ENCODE peak calls at places on chromosomes 2 and 18, in nine cellular contexts. One of them, this sample, is unnamed.

GRCh38 chr18:35344736-35345459 is 678 bp upstream of the ZNF24 start:
- DNase-seq in brain microvascular endothelial cell: no peak
- DNase-seq in endothelial cell: no peak
- DNase-seq in AG09319: no peak
- DNase-seq in MM.1S: no peak
- DNase-seq in GM12864: no peak
- DNase-seq in ovary: peak; percentile 39
- DNase-seq in endothelial cell of umbilical vein: no peak
- DNase-seq in glutamatergic neuron: no peak
- DNase-seq in this sample: peak; percentile 5

GRCh38 chr2:61898810-61899209 is 6.7 kb upstream of the COMMD1 start:
- DNase-seq in brain microvascular endothelial cell: peak; percentile 22
- DNase-seq in endothelial cell: no peak
- DNase-seq in AG09319: no peak
- DNase-seq in MM.1S: peak; percentile 44
- DNase-seq in GM12864: no peak
- DNase-seq in ovary: no peak
- DNase-seq in endothelial cell of umbilical vein: peak; percentile 30
- DNase-seq in glutamatergic neuron: no peak
- DNase-seq in this sample: no peak

GRCh38 chr2:229586746-229587705 is 127.3 kb downstream of the DNER start:
- DNase-seq in brain microvascular endothelial cell: peak; percentile 81
- DNase-seq in endothelial cell: peak; percentile 86
- DNase-seq in AG09319: peak; percentile 53
- DNase-seq in MM.1S: peak; percentile 43
- DNase-seq in GM12864: peak; percentile 5
- DNase-seq in ovary: peak; percentile 88
- DNase-seq in endothelial cell of umbilical vein: peak; percentile 53
- DNase-seq in glutamatergic neuron: peak; percentile 88
- DNase-seq in this sample: peak; percentile 57

GRCh38 chr2:238053195-238053776 is 7.5 kb upstream of the SCLY start:
- DNase-seq in brain microvascular endothelial cell: no peak
- DNase-seq in endothelial cell: no peak
- DNase-seq in AG09319: no peak
- DNase-seq in MM.1S: no peak
- DNase-seq in GM12864: no peak
- DNase-seq in ovary: no peak
- DNase-seq in endothelial cell of umbilical vein: no peak
- DNase-seq in glutamatergic neuron: no peak
- DNase-seq in this sample: no peak

GRCh38 chr2:35125278-35125677 is 1230.3 kb upstream of the CRIM1 start:
- DNase-seq in brain microvascular endothelial cell: no peak
- DNase-seq in endothelial cell: no peak
- DNase-seq in AG09319: no peak
- DNase-seq in MM.1S: no peak
- DNase-seq in GM12864: no peak
- DNase-seq in ovary: no peak
- DNase-seq in endothelial cell of umbilical vein: no peak
- DNase-seq in glutamatergic neuron: no peak
- DNase-seq in this sample: no peak

GRCh38 chr2:134246154-134246874 is 7.6 kb upstream of the MGAT5 start:
- DNase-seq in brain microvascular endothelial cell: no peak
- DNase-seq in endothelial cell: no peak
- DNase-seq in AG09319: no peak
- DNase-seq in MM.1S: no peak
- DNase-seq in GM12864: no peak
- DNase-seq in ovary: no peak
- DNase-seq in endothelial cell of umbilical vein: no peak
- DNase-seq in glutamatergic neuron: no peak
- DNase-seq in this sample: no peak

GRCh38 chr2:180979935-180980184 is 545 bp upstream of the UBE2E3 start:
- DNase-seq in brain microvascular endothelial cell: peak; percentile 3
- DNase-seq in endothelial cell: no peak
- DNase-seq in AG09319: no peak
- DNase-seq in MM.1S: no peak
- DNase-seq in GM12864: no peak
- DNase-seq in ovary: no peak
- DNase-seq in endothelial cell of umbilical vein: no peak
- DNase-seq in glutamatergic neuron: no peak
- DNase-seq in this sample: no peak

GRCh38 chr2:96987264-96987909 is 1.0 kb upstream of the FAM178B start:
- DNase-seq in brain microvascular endothelial cell: no peak
- DNase-seq in endothelial cell: no peak
- DNase-seq in AG09319: no peak
- DNase-seq in MM.1S: no peak
- DNase-seq in GM12864: no peak
- DNase-seq in ovary: no peak
- DNase-seq in endothelial cell of umbilical vein: no peak
- DNase-seq in glutamatergic neuron: no peak
- DNase-seq in this sample: peak; percentile 18

GRCh38 chr18:35390956-35391695 is 14.0 kb upstream of the ZNF396 start:
- DNase-seq in brain microvascular endothelial cell: no peak
- DNase-seq in endothelial cell: no peak
- DNase-seq in AG09319: no peak
- DNase-seq in MM.1S: no peak
- DNase-seq in GM12864: no peak
- DNase-seq in ovary: no peak
- DNase-seq in endothelial cell of umbilical vein: no peak
- DNase-seq in glutamatergic neuron: no peak
- DNase-seq in this sample: no peak

GRCh38 chr18:11996190-11996754 is 15.0 kb downstream of the IMPA2 start:
- DNase-seq in brain microvascular endothelial cell: no peak
- DNase-seq in endothelial cell: no peak
- DNase-seq in AG09319: no peak
- DNase-seq in MM.1S: no peak
- DNase-seq in GM12864: no peak
- DNase-seq in ovary: no peak
- DNase-seq in endothelial cell of umbilical vein: no peak
- DNase-seq in glutamatergic neuron: no peak
- DNase-seq in this sample: no peak

GRCh38 chr2:173544621-173545363 is 190.1 kb downstream of the CDCA7 start:
- DNase-seq in brain microvascular endothelial cell: no peak
- DNase-seq in endothelial cell: no peak
- DNase-seq in AG09319: no peak
- DNase-seq in MM.1S: no peak
- DNase-seq in GM12864: no peak
- DNase-seq in ovary: no peak
- DNase-seq in endothelial cell of umbilical vein: no peak
- DNase-seq in glutamatergic neuron: no peak
- DNase-seq in this sample: no peak

GRCh38 chr2:43748333-43748732 is 25.5 kb upstream of the DYNC2LI1 start:
- DNase-seq in brain microvascular endothelial cell: no peak
- DNase-seq in endothelial cell: no peak
- DNase-seq in AG09319: no peak
- DNase-seq in MM.1S: no peak
- DNase-seq in GM12864: no peak
- DNase-seq in ovary: no peak
- DNase-seq in endothelial cell of umbilical vein: no peak
- DNase-seq in glutamatergic neuron: no peak
- DNase-seq in this sample: no peak

GRCh38 chr2:179898873-179899272 is 37.5 kb upstream of the ZNF385B start:
- DNase-seq in brain microvascular endothelial cell: peak; percentile 39
- DNase-seq in endothelial cell: peak; percentile 67
- DNase-seq in AG09319: no peak
- DNase-seq in MM.1S: peak; percentile 78
- DNase-seq in GM12864: no peak
- DNase-seq in ovary: no peak
- DNase-seq in endothelial cell of umbilical vein: peak; percentile 28
- DNase-seq in glutamatergic neuron: peak; percentile 47
- DNase-seq in this sample: no peak

GRCh38 chr2:127655209-127656073 is 9.5 kb downstream of the GPR17 start:
- DNase-seq in brain microvascular endothelial cell: no peak
- DNase-seq in endothelial cell: no peak
- DNase-seq in AG09319: no peak
- DNase-seq in MM.1S: no peak
- DNase-seq in GM12864: no peak
- DNase-seq in ovary: no peak
- DNase-seq in endothelial cell of umbilical vein: no peak
- DNase-seq in glutamatergic neuron: no peak
- DNase-seq in this sample: no peak

GRCh38 chr2:199485732-199486335 is 28.1 kb upstream of the SATB2 start:
- DNase-seq in brain microvascular endothelial cell: peak; percentile 56
- DNase-seq in endothelial cell: peak; percentile 79
- DNase-seq in AG09319: peak; percentile 20
- DNase-seq in MM.1S: peak; percentile 53
- DNase-seq in GM12864: no peak
- DNase-seq in ovary: peak; percentile 34
- DNase-seq in endothelial cell of umbilical vein: peak; percentile 43
- DNase-seq in glutamatergic neuron: peak; percentile 83
- DNase-seq in this sample: peak; percentile 49

GRCh38 chr2:199484927-199485326 is 27.2 kb upstream of the SATB2 start:
- DNase-seq in brain microvascular endothelial cell: no peak
- DNase-seq in endothelial cell: no peak
- DNase-seq in AG09319: no peak
- DNase-seq in MM.1S: no peak
- DNase-seq in GM12864: no peak
- DNase-seq in ovary: no peak
- DNase-seq in endothelial cell of umbilical vein: no peak
- DNase-seq in glutamatergic neuron: peak; percentile 27
- DNase-seq in this sample: no peak

GRCh38 chr2:199488772-199489400 is 31.1 kb upstream of the SATB2 start:
- DNase-seq in brain microvascular endothelial cell: peak; percentile 61
- DNase-seq in endothelial cell: peak; percentile 83
- DNase-seq in AG09319: no peak
- DNase-seq in MM.1S: peak; percentile 46
- DNase-seq in GM12864: no peak
- DNase-seq in ovary: peak; percentile 23
- DNase-seq in endothelial cell of umbilical vein: peak; percentile 61
- DNase-seq in glutamatergic neuron: peak; percentile 75
- DNase-seq in this sample: peak; percentile 65

GRCh38 chr2:199495147-199495546 is 37.4 kb upstream of the SATB2 start:
- DNase-seq in brain microvascular endothelial cell: no peak
- DNase-seq in endothelial cell: no peak
- DNase-seq in AG09319: no peak
- DNase-seq in MM.1S: no peak
- DNase-seq in GM12864: no peak
- DNase-seq in ovary: no peak
- DNase-seq in endothelial cell of umbilical vein: no peak
- DNase-seq in glutamatergic neuron: no peak
- DNase-seq in this sample: no peak

GRCh38 chr2:199490049-199490448 is 32.3 kb upstream of the SATB2 start:
- DNase-seq in brain microvascular endothelial cell: no peak
- DNase-seq in endothelial cell: no peak
- DNase-seq in AG09319: no peak
- DNase-seq in MM.1S: no peak
- DNase-seq in GM12864: no peak
- DNase-seq in ovary: no peak
- DNase-seq in endothelial cell of umbilical vein: no peak
- DNase-seq in glutamatergic neuron: no peak
- DNase-seq in this sample: no peak
- TF ChIP-seq CTCF in brain microvascular endothelial cell: no peak
- TF ChIP-seq CTCF in endothelial cell: no peak
- TF ChIP-seq CTCF in AG09319: no peak
- TF ChIP-seq CTCF in MM.1S: no peak
- TF ChIP-seq CTCF in GM12864: no peak
- TF ChIP-seq CTCF in ovary: no peak
- TF ChIP-seq CTCF in endothelial cell of umbilical vein: no peak
- TF ChIP-seq CTCF in glutamatergic neuron: no peak
- TF ChIP-seq CTCF in this sample: no peak

GRCh38 chr2:71806432-71806831 is 341.2 kb downstream of the CYP26B1 start:
- DNase-seq in brain microvascular endothelial cell: no peak
- DNase-seq in endothelial cell: no peak
- DNase-seq in AG09319: no peak
- DNase-seq in MM.1S: no peak
- DNase-seq in GM12864: no peak
- DNase-seq in ovary: no peak
- DNase-seq in endothelial cell of umbilical vein: no peak
- DNase-seq in glutamatergic neuron: no peak
- DNase-seq in this sample: no peak

GRCh38 chr2:71802556-71802955 is 345.1 kb downstream of the CYP26B1 start:
- DNase-seq in brain microvascular endothelial cell: no peak
- DNase-seq in endothelial cell: no peak
- DNase-seq in AG09319: no peak
- DNase-seq in MM.1S: no peak
- DNase-seq in GM12864: no peak
- DNase-seq in ovary: no peak
- DNase-seq in endothelial cell of umbilical vein: no peak
- DNase-seq in glutamatergic neuron: no peak
- DNase-seq in this sample: no peak

GRCh38 chr2:71801969-71802368 is 345.7 kb downstream of the CYP26B1 start:
- DNase-seq in brain microvascular endothelial cell: peak; percentile 60
- DNase-seq in endothelial cell: peak; percentile 81
- DNase-seq in AG09319: no peak
- DNase-seq in MM.1S: no peak
- DNase-seq in GM12864: no peak
- DNase-seq in ovary: no peak
- DNase-seq in endothelial cell of umbilical vein: peak; percentile 47
- DNase-seq in glutamatergic neuron: peak; percentile 54
- DNase-seq in this sample: no peak

GRCh38 chr2:71803398-71803797 is 344.3 kb downstream of the CYP26B1 start:
- DNase-seq in brain microvascular endothelial cell: no peak
- DNase-seq in endothelial cell: no peak
- DNase-seq in AG09319: no peak
- DNase-seq in MM.1S: no peak
- DNase-seq in GM12864: no peak
- DNase-seq in ovary: no peak
- DNase-seq in endothelial cell of umbilical vein: no peak
- DNase-seq in glutamatergic neuron: no peak
- DNase-seq in this sample: no peak

DNA sequence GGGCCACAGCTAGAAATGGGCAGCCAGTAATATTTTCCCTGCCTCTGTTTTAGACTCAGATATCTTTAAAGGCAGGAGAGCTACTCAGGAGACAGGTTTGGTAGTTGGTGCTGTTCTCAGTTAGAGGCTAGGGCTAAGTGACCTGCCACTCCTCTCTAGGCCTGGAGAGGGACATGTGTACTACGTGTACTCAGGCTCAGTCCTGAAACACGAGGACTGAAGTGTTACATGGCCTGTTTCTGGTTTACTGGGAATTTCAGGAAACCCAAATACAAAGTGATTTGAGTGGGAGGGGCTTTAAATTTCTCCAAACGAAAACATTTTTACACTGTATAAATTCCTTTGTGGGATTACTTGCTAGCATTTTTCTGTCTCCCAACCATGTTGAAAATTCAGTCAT is 343.4 kb downstream of the CYP26B1 start:
- DNase-seq in brain microvascular endothelial cell: no peak
- DNase-seq in endothelial cell: no peak
- DNase-seq in AG09319: no peak
- DNase-seq in MM.1S: no peak
- DNase-seq in GM12864: no peak
- DNase-seq in ovary: no peak
- DNase-seq in endothelial cell of umbilical vein: no peak
- DNase-seq in glutamatergic neuron: no peak
- DNase-seq in this sample: no peak
- TF ChIP-seq CTCF in brain microvascular endothelial cell: peak; percentile 39
- TF ChIP-seq CTCF in endothelial cell: no peak
- TF ChIP-seq CTCF in AG09319: peak; percentile 39
- TF ChIP-seq CTCF in MM.1S: no peak
- TF ChIP-seq CTCF in GM12864: no peak
- TF ChIP-seq CTCF in ovary: no peak
- TF ChIP-seq CTCF in endothelial cell of umbilical vein: no peak
- TF ChIP-seq CTCF in glutamatergic neuron: no peak
- TF ChIP-seq CTCF in this sample: no peak

GRCh38 chr18:24428709-24429108 is 2.2 kb downstream of the IMPACT start:
- DNase-seq in brain microvascular endothelial cell: no peak
- DNase-seq in endothelial cell: no peak
- DNase-seq in AG09319: no peak
- DNase-seq in MM.1S: no peak
- DNase-seq in GM12864: no peak
- DNase-seq in ovary: no peak
- DNase-seq in endothelial cell of umbilical vein: no peak
- DNase-seq in glutamatergic neuron: no peak
- DNase-seq in this sample: no peak
- TF ChIP-seq CTCF in brain microvascular endothelial cell: peak; percentile 23
- TF ChIP-seq CTCF in endothelial cell: no peak
- TF ChIP-seq CTCF in AG09319: no peak
- TF ChIP-seq CTCF in MM.1S: no peak
- TF ChIP-seq CTCF in GM12864: no peak
- TF ChIP-seq CTCF in ovary: no peak
- TF ChIP-seq CTCF in endothelial cell of umbilical vein: no peak
- TF ChIP-seq CTCF in glutamatergic neuron: no peak
- TF ChIP-seq CTCF in this sample: no peak

GRCh38 chr2:190947711-190948251 is 66.2 kb downstream of the STAT1 start:
- DNase-seq in brain microvascular endothelial cell: peak; percentile 62
- DNase-seq in endothelial cell: no peak
- DNase-seq in AG09319: peak; percentile 15
- DNase-seq in MM.1S: peak; percentile 23
- DNase-seq in GM12864: peak; percentile 16
- DNase-seq in ovary: no peak
- DNase-seq in endothelial cell of umbilical vein: peak; percentile 93
- DNase-seq in glutamatergic neuron: no peak
- DNase-seq in this sample: peak; percentile 13
- TF ChIP-seq CTCF in brain microvascular endothelial cell: peak; percentile 38
- TF ChIP-seq CTCF in endothelial cell: no peak
- TF ChIP-seq CTCF in AG09319: peak; percentile 19
- TF ChIP-seq CTCF in MM.1S: no peak
- TF ChIP-seq CTCF in GM12864: no peak
- TF ChIP-seq CTCF in ovary: no peak
- TF ChIP-seq CTCF in endothelial cell of umbilical vein: no peak
- TF ChIP-seq CTCF in glutamatergic neuron: no peak
- TF ChIP-seq CTCF in this sample: no peak

This sample was measured in GM13976.